ENCODE peak calls at places on chromosome 2, in seven cellular contexts. One of them, this sample, is unnamed.

GRCh38 chr2:240601061-240601830 is 14.7 kb downstream of the CAPN10 start:
- DNase-seq in HCT116: no peak
- DNase-seq in endothelial cell: no peak
- DNase-seq in activated CD8-positive, alpha-beta T cell treated with anti-CD3 and anti-CD28 coated beads for 36 hours: no peak
- DNase-seq in A549: no peak
- DNase-seq in chondrocyte: peak
- DNase-seq in HFFc6: no peak
- DNase-seq in this sample: no peak

GRCh38 chr2:3207091-3207491 is 170.5 kb downstream of the EIPR1 start:
- DNase-seq in HFFc6: no peak
- DNase-seq in chondrocyte: no peak
- DNase-seq in A549: no peak
- DNase-seq in endothelial cell: no peak
- DNase-seq in activated CD8-positive, alpha-beta T cell treated with anti-CD3 and anti-CD28 coated beads for 36 hours: no peak
- DNase-seq in HCT116: no peak
- DNase-seq in this sample: no peak

GRCh38 chr2:192035731-192036442 is 158.8 kb downstream of the TMEFF2 start:
- DNase-seq in A549: no peak
- DNase-seq in chondrocyte: no peak
- DNase-seq in activated CD8-positive, alpha-beta T cell treated with anti-CD3 and anti-CD28 coated beads for 36 hours: no peak
- DNase-seq in HFFc6: peak
- DNase-seq in HCT116: no peak
- DNase-seq in endothelial cell: no peak
- DNase-seq in this sample: no peak

GRCh38 chr2:170744248-170745002 is 25.8 kb upstream of the ERICH2 start:
- DNase-seq in HFFc6: no peak
- DNase-seq in HCT116: no peak
- DNase-seq in chondrocyte: no peak
- DNase-seq in activated CD8-positive, alpha-beta T cell treated with anti-CD3 and anti-CD28 coated beads for 36 hours: no peak
- DNase-seq in A549: no peak
- DNase-seq in endothelial cell: no peak
- DNase-seq in this sample: no peak

GRCh38 chr2:124001681-124002080 is 23.4 kb upstream of the CNTNAP5 start:
- DNase-seq in chondrocyte: no peak
- DNase-seq in HFFc6: no peak
- DNase-seq in HCT116: no peak
- DNase-seq in activated CD8-positive, alpha-beta T cell treated with anti-CD3 and anti-CD28 coated beads for 36 hours: no peak
- DNase-seq in A549: no peak
- DNase-seq in endothelial cell: no peak
- DNase-seq in this sample: peak

GRCh38 chr2:59963157-59963556 is 590.3 kb downstream of the BCL11A start:
- DNase-seq in endothelial cell: no peak
- DNase-seq in HCT116: no peak
- DNase-seq in chondrocyte: no peak
- DNase-seq in HFFc6: no peak
- DNase-seq in activated CD8-positive, alpha-beta T cell treated with anti-CD3 and anti-CD28 coated beads for 36 hours: no peak
- DNase-seq in A549: no peak
- DNase-seq in this sample: no peak

GRCh38 chr2:217611056-217611455 is 391.7 kb downstream of the TNS1 start:
- DNase-seq in HFFc6: no peak
- DNase-seq in activated CD8-positive, alpha-beta T cell treated with anti-CD3 and anti-CD28 coated beads for 36 hours: peak
- DNase-seq in endothelial cell: no peak
- DNase-seq in A549: no peak
- DNase-seq in HCT116: no peak
- DNase-seq in chondrocyte: no peak
- DNase-seq in this sample: no peak

GRCh38 chr2:154710685-154711084 is 12.2 kb downstream of the KCNJ3 start:
- DNase-seq in chondrocyte: no peak
- DNase-seq in activated CD8-positive, alpha-beta T cell treated with anti-CD3 and anti-CD28 coated beads for 36 hours: no peak
- DNase-seq in A549: no peak
- DNase-seq in HFFc6: no peak
- DNase-seq in endothelial cell: no peak
- DNase-seq in HCT116: no peak
- DNase-seq in this sample: no peak

GRCh38 chr2:120783371-120783791 is 47.7 kb downstream of the GLI2 start:
- DNase-seq in chondrocyte: no peak
- DNase-seq in endothelial cell: no peak
- DNase-seq in A549: no peak
- DNase-seq in HFFc6: no peak
- DNase-seq in activated CD8-positive, alpha-beta T cell treated with anti-CD3 and anti-CD28 coated beads for 36 hours: no peak
- DNase-seq in HCT116: peak
- DNase-seq in this sample: no peak

DNA sequence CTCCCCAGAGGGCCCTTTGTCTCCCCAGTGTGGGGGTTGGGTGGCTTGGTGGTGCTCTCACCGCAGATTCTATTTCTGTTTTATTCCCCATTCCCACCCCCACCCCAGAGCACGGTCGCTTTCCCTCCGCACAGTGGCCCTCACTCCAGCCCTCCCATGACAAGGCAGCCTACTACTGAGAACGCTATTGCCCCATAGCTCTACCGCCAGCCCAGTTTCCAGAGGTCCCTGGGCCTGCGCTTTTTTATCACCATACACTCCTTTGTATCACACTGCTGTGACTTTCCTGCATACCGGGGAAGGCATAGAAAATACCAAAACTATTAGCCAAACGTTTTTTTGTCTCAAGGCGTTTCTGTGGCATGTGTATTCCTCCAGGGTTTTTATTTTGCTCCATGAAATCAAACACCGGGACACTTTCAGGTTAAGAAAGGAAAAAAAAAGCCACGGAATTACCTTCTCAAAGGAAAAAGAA is 1.4 kb downstream of the AMER3 start:
- DNase-seq in A549: no peak
- DNase-seq in HCT116: no peak
- DNase-seq in HFFc6: no peak
- DNase-seq in endothelial cell: no peak
- DNase-seq in activated CD8-positive, alpha-beta T cell treated with anti-CD3 and anti-CD28 coated beads for 36 hours: no peak
- DNase-seq in chondrocyte: no peak
- DNase-seq in this sample: no peak
- TF ChIP-seq CTCF in A549: no peak
- TF ChIP-seq CTCF in HCT116: no peak
- TF ChIP-seq CTCF in HFFc6: no peak
- TF ChIP-seq CTCF in endothelial cell: no peak
- TF ChIP-seq CTCF in activated CD8-positive, alpha-beta T cell treated with anti-CD3 and anti-CD28 coated beads for 36 hours: no peak
- TF ChIP-seq CTCF in chondrocyte: no peak
- TF ChIP-seq CTCF in this sample: no peak

DNA sequence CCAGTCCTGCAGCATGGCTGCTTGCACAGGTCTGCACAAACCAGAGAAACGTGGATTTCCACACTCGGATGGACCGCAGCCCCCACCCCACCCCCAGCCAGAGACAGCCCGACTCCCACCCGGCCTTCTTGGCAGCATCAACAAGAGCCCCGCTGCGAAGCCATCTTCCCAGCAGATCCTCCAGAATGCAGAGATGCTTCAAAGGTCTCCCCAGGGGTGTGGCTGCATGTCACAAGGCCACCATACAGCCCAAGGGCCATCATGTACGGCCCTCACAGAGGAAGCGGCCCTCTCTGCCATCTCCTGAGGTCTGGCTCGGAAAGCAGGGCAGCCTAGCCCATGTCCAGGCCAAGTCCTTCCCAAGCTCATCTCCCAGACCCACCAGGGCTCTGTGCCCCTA is 11.5 kb downstream of the DNMT3A start:
- DNase-seq in chondrocyte: no peak
- DNase-seq in A549: no peak
- DNase-seq in endothelial cell: no peak
- DNase-seq in HCT116: no peak
- DNase-seq in HFFc6: no peak
- DNase-seq in activated CD8-positive, alpha-beta T cell treated with anti-CD3 and anti-CD28 coated beads for 36 hours: no peak
- DNase-seq in this sample: no peak
- TF ChIP-seq CTCF in chondrocyte: no peak
- TF ChIP-seq CTCF in A549: no peak
- TF ChIP-seq CTCF in endothelial cell: no peak
- TF ChIP-seq CTCF in HCT116: no peak
- TF ChIP-seq CTCF in HFFc6: no peak
- TF ChIP-seq CTCF in activated CD8-positive, alpha-beta T cell treated with anti-CD3 and anti-CD28 coated beads for 36 hours: no peak
- TF ChIP-seq CTCF in this sample: no peak

DNA sequence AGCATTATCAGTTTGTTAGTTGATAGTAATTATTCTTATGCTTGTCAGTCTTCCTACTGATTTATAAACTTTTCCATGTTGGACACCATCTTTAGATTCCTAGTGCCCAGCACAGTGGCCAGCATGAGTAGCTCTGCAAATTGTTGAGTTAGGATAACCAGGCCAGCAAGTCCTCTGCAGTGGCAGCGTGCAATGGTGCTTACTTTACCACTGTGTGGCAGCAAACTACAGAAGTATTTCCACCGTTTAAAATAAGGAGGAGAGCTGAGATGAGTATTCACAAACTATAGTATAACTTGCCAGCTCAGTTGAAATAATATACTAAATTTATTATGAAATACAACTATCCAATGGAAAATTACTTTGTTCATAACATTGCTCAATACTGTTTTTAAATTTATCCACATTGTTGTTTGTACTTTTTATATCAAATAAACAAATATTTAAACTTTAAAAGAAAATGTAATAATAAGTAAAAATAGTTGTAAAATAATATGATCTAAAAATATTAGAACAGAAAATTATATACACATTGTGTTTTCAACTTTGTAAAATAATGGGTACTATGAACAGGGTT is 9.3 kb upstream of the THADA start:
- DNase-seq in A549: peak
- DNase-seq in endothelial cell: peak
- DNase-seq in HFFc6: peak
- DNase-seq in chondrocyte: no peak
- DNase-seq in activated CD8-positive, alpha-beta T cell treated with anti-CD3 and anti-CD28 coated beads for 36 hours: peak
- DNase-seq in HCT116: peak
- DNase-seq in this sample: peak
- TF ChIP-seq CTCF in A549: peak
- TF ChIP-seq CTCF in endothelial cell: peak
- TF ChIP-seq CTCF in HFFc6: peak
- TF ChIP-seq CTCF in chondrocyte: peak
- TF ChIP-seq CTCF in activated CD8-positive, alpha-beta T cell treated with anti-CD3 and anti-CD28 coated beads for 36 hours: peak
- TF ChIP-seq CTCF in HCT116: peak
- TF ChIP-seq CTCF in this sample: peak

DNA sequence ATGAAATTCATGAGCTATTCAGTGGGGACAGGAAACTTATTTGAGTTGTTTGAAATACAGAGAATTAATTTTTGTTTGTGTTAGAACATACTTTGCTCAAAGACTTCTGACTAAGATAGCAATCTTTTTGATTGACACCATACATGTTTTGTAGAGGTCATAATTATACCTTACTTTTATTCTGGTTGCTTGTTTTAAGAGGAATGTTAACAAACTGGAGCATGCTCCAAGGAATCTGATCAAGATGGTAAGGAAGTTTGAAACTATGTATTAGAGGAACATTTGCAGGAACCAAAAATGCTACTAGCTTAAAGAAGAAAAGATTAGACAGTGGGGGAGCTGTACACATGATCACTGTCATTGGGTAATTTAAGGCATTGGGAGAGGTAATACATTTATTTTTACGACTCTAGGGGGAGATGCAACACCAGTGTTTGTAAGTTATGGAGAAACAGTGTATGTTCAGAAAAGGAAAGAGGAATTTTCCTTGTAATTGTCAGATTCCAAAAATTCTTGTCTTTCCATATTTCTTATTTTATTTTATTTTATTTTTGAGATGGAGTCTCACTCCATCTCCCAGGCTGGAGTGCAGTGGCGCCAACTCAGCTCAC is 8.0 kb downstream of the AGFG1 start:
- DNase-seq in HCT116: no peak
- DNase-seq in endothelial cell: no peak
- DNase-seq in activated CD8-positive, alpha-beta T cell treated with anti-CD3 and anti-CD28 coated beads for 36 hours: no peak
- DNase-seq in chondrocyte: no peak
- DNase-seq in A549: peak
- DNase-seq in HFFc6: peak
- DNase-seq in this sample: no peak
- TF ChIP-seq CTCF in HCT116: peak
- TF ChIP-seq CTCF in endothelial cell: no peak
- TF ChIP-seq CTCF in activated CD8-positive, alpha-beta T cell treated with anti-CD3 and anti-CD28 coated beads for 36 hours: peak
- TF ChIP-seq CTCF in chondrocyte: peak
- TF ChIP-seq CTCF in A549: peak
- TF ChIP-seq CTCF in HFFc6: peak
- TF ChIP-seq CTCF in this sample: no peak